ENCODE peak calls at places on chromosome 21, in eight cellular contexts. One of them, this sample, is unnamed.

GRCh38 chr21:42143111-42143510 is 72.0 kb downstream of the UMODL1 start:
- DNase-seq in GM12865: no peak
- DNase-seq in endodermal cell: no peak
- DNase-seq in HFF-Myc: no peak
- DNase-seq in bronchial epithelial cell: no peak
- DNase-seq in cardiac muscle cell: no peak
- DNase-seq in endothelial cell of umbilical vein: no peak
- DNase-seq in lung: no peak
- DNase-seq in this sample: no peak

GRCh38 chr21:46515109-46515508 is 56.4 kb downstream of the DIP2A start:
- DNase-seq in GM12865: no peak
- DNase-seq in endodermal cell: no peak
- DNase-seq in HFF-Myc: no peak
- DNase-seq in bronchial epithelial cell: peak; percentile 65
- DNase-seq in cardiac muscle cell: peak; percentile 16
- DNase-seq in endothelial cell of umbilical vein: peak; percentile 75
- DNase-seq in lung: no peak
- DNase-seq in this sample: peak; percentile 62

GRCh38 chr21:21973806-21974205 is 975.6 kb downstream of the NCAM2 start:
- DNase-seq in GM12865: no peak
- DNase-seq in endodermal cell: peak; percentile 57
- DNase-seq in HFF-Myc: no peak
- DNase-seq in bronchial epithelial cell: no peak
- DNase-seq in cardiac muscle cell: peak; percentile 3
- DNase-seq in endothelial cell of umbilical vein: no peak
- DNase-seq in lung: no peak
- DNase-seq in this sample: no peak

GRCh38 chr21:23008803-23009202 is 2010.6 kb downstream of the NCAM2 start:
- DNase-seq in GM12865: no peak
- DNase-seq in endodermal cell: no peak
- DNase-seq in HFF-Myc: no peak
- DNase-seq in bronchial epithelial cell: no peak
- DNase-seq in cardiac muscle cell: no peak
- DNase-seq in endothelial cell of umbilical vein: no peak
- DNase-seq in lung: no peak
- DNase-seq in this sample: no peak

GRCh38 chr21:37792046-37792445 is 124.2 kb downstream of the KCNJ6 start:
- DNase-seq in GM12865: no peak
- DNase-seq in endodermal cell: no peak
- DNase-seq in HFF-Myc: no peak
- DNase-seq in bronchial epithelial cell: no peak
- DNase-seq in cardiac muscle cell: no peak
- DNase-seq in endothelial cell of umbilical vein: no peak
- DNase-seq in lung: no peak
- DNase-seq in this sample: no peak

GRCh38 chr21:42983102-42983501 is 8.7 kb downstream of the PKNOX1 start:
- DNase-seq in GM12865: no peak
- DNase-seq in endodermal cell: no peak
- DNase-seq in HFF-Myc: no peak
- DNase-seq in bronchial epithelial cell: no peak
- DNase-seq in cardiac muscle cell: no peak
- DNase-seq in endothelial cell of umbilical vein: peak; percentile 30
- DNase-seq in lung: no peak
- DNase-seq in this sample: no peak

GRCh38 chr21:37266515-37267221 is 466 bp downstream of the VPS26C start:
- DNase-seq in GM12865: no peak
- DNase-seq in endodermal cell: no peak
- DNase-seq in HFF-Myc: no peak
- DNase-seq in bronchial epithelial cell: peak; percentile 18
- DNase-seq in cardiac muscle cell: peak; percentile 64
- DNase-seq in endothelial cell of umbilical vein: peak; percentile 51
- DNase-seq in lung: no peak
- DNase-seq in this sample: peak; percentile 52

GRCh38 chr21:29300547-29301138 is 1.9 kb downstream of the BACH1 start:
- DNase-seq in GM12865: peak; percentile 90
- DNase-seq in endodermal cell: no peak
- DNase-seq in HFF-Myc: no peak
- DNase-seq in bronchial epithelial cell: no peak
- DNase-seq in cardiac muscle cell: no peak
- DNase-seq in endothelial cell of umbilical vein: no peak
- DNase-seq in lung: no peak
- DNase-seq in this sample: no peak

GRCh38 chr21:42009018-42009830 is 936 bp downstream of the ZBTB21 start:
- DNase-seq in GM12865: peak; percentile 83
- DNase-seq in endodermal cell: peak; percentile 78
- DNase-seq in HFF-Myc: no peak
- DNase-seq in bronchial epithelial cell: peak; percentile 17
- DNase-seq in cardiac muscle cell: peak; percentile 62
- DNase-seq in endothelial cell of umbilical vein: peak; percentile 69
- DNase-seq in lung: no peak
- DNase-seq in this sample: no peak

GRCh38 chr21:38254970-38255369 is 1.8 kb upstream of the KCNJ15 start:
- DNase-seq in GM12865: no peak
- DNase-seq in endodermal cell: no peak
- DNase-seq in HFF-Myc: no peak
- DNase-seq in bronchial epithelial cell: peak; percentile 85
- DNase-seq in cardiac muscle cell: no peak
- DNase-seq in endothelial cell of umbilical vein: no peak
- DNase-seq in lung: no peak
- DNase-seq in this sample: no peak

GRCh38 chr21:43034098-43034497 is 41.5 kb downstream of the CBS start:
- DNase-seq in GM12865: no peak
- DNase-seq in endodermal cell: no peak
- DNase-seq in HFF-Myc: no peak
- DNase-seq in bronchial epithelial cell: no peak
- DNase-seq in cardiac muscle cell: no peak
- DNase-seq in endothelial cell of umbilical vein: peak; percentile 71
- DNase-seq in lung: no peak
- DNase-seq in this sample: no peak

GRCh38 chr21:29018540-29018939 is 609 bp downstream of the RWDD2B start:
- DNase-seq in GM12865: no peak
- DNase-seq in endodermal cell: no peak
- DNase-seq in HFF-Myc: no peak
- DNase-seq in bronchial epithelial cell: no peak
- DNase-seq in cardiac muscle cell: no peak
- DNase-seq in endothelial cell of umbilical vein: peak; percentile 15
- DNase-seq in lung: no peak
- DNase-seq in this sample: no peak

GRCh38 chr21:42079008-42079938 is 8.2 kb downstream of the UMODL1 start:
- DNase-seq in GM12865: no peak
- DNase-seq in endodermal cell: no peak
- DNase-seq in HFF-Myc: no peak
- DNase-seq in bronchial epithelial cell: peak; percentile 67
- DNase-seq in cardiac muscle cell: no peak
- DNase-seq in endothelial cell of umbilical vein: no peak
- DNase-seq in lung: no peak
- DNase-seq in this sample: no peak

GRCh38 chr21:46099476-46099875 is 1.6 kb downstream of the COL6A2 start:
- DNase-seq in GM12865: no peak
- DNase-seq in endodermal cell: peak; percentile 79
- DNase-seq in HFF-Myc: no peak
- DNase-seq in bronchial epithelial cell: no peak
- DNase-seq in cardiac muscle cell: no peak
- DNase-seq in endothelial cell of umbilical vein: no peak
- DNase-seq in lung: peak; percentile 28
- DNase-seq in this sample: no peak

GRCh38 chr21:22209304-22209700 is 1211.1 kb downstream of the NCAM2 start:
- DNase-seq in GM12865: no peak
- DNase-seq in endodermal cell: no peak
- DNase-seq in HFF-Myc: no peak
- DNase-seq in bronchial epithelial cell: no peak
- DNase-seq in cardiac muscle cell: no peak
- DNase-seq in endothelial cell of umbilical vein: no peak
- DNase-seq in lung: no peak
- DNase-seq in this sample: no peak

GRCh38 chr21:46253610-46254124 is 25.1 kb upstream of the LSS start:
- DNase-seq in GM12865: peak; percentile 85
- DNase-seq in endodermal cell: no peak
- DNase-seq in HFF-Myc: no peak
- DNase-seq in bronchial epithelial cell: no peak
- DNase-seq in cardiac muscle cell: peak; percentile 10
- DNase-seq in endothelial cell of umbilical vein: peak; percentile 7
- DNase-seq in lung: no peak
- DNase-seq in this sample: no peak

GRCh38 chr21:16496594-16496993 is 766.8 kb downstream of the USP25 start:
- DNase-seq in GM12865: no peak
- DNase-seq in endodermal cell: no peak
- DNase-seq in HFF-Myc: no peak
- DNase-seq in bronchial epithelial cell: no peak
- DNase-seq in cardiac muscle cell: no peak
- DNase-seq in endothelial cell of umbilical vein: peak; percentile 75
- DNase-seq in lung: no peak
- DNase-seq in this sample: no peak

GRCh38 chr21:16488042-16488441 is 758.3 kb downstream of the USP25 start:
- DNase-seq in GM12865: no peak
- DNase-seq in endodermal cell: no peak
- DNase-seq in HFF-Myc: no peak
- DNase-seq in bronchial epithelial cell: peak; percentile 19
- DNase-seq in cardiac muscle cell: no peak
- DNase-seq in endothelial cell of umbilical vein: no peak
- DNase-seq in lung: no peak
- DNase-seq in this sample: no peak

GRCh38 chr21:16492356-16492755 is 762.6 kb downstream of the USP25 start:
- DNase-seq in GM12865: no peak
- DNase-seq in endodermal cell: no peak
- DNase-seq in HFF-Myc: no peak
- DNase-seq in bronchial epithelial cell: no peak
- DNase-seq in cardiac muscle cell: no peak
- DNase-seq in endothelial cell of umbilical vein: no peak
- DNase-seq in lung: no peak
- DNase-seq in this sample: no peak

DNA sequence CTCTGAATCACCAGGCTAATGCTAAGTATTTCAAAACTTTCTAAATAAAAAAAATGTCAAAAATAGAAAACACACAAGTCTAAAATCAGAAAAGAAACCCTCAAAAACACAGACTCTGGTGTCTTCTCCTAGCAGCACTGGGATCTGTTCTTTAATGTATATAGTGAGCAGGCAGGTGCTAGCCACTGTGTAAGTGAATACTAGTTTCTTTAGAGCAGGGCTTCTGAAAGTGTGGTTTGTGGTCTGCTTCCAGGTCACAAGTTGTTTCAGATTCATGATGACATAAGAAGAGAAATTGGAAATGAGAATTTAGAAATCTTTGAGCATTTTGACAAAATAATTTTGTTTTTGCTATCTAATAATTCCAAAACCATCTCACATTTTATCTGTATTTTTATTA is 763.1 kb downstream of the USP25 start:
- DNase-seq in GM12865: peak; percentile 8
- DNase-seq in endodermal cell: no peak
- DNase-seq in HFF-Myc: no peak
- DNase-seq in bronchial epithelial cell: no peak
- DNase-seq in cardiac muscle cell: no peak
- DNase-seq in endothelial cell of umbilical vein: no peak
- DNase-seq in lung: no peak
- DNase-seq in this sample: no peak
- H3K4me3 ChIP-seq in GM12865: no peak overlapping the region
- H3K4me3 ChIP-seq in endodermal cell: no peak overlapping the region
- H3K4me3 ChIP-seq in HFF-Myc: no peak overlapping the region
- H3K4me3 ChIP-seq in bronchial epithelial cell: no peak overlapping the region
- H3K4me3 ChIP-seq in cardiac muscle cell: no peak overlapping the region
- H3K4me3 ChIP-seq in endothelial cell of umbilical vein: no peak overlapping the region
- H3K4me3 ChIP-seq in lung: no peak overlapping the region
- H3K4me3 ChIP-seq in this sample: no peak overlapping the region

GRCh38 chr21:39313457-39314154 is at the start of gene BRWD1:
- DNase-seq in GM12865: peak; percentile 94
- DNase-seq in endodermal cell: peak; percentile 91
- DNase-seq in HFF-Myc: no peak
- DNase-seq in bronchial epithelial cell: peak; percentile 39
- DNase-seq in cardiac muscle cell: peak; percentile 92
- DNase-seq in endothelial cell of umbilical vein: peak; percentile 76
- DNase-seq in lung: peak; percentile 77
- DNase-seq in this sample: peak; percentile 45
- TF ChIP-seq CTCF in GM12865: no peak
- TF ChIP-seq CTCF in endodermal cell: peak; percentile 61
- TF ChIP-seq CTCF in HFF-Myc: peak; percentile 9
- TF ChIP-seq CTCF in bronchial epithelial cell: peak; percentile 6
- TF ChIP-seq CTCF in cardiac muscle cell: peak; percentile 11
- TF ChIP-seq CTCF in endothelial cell of umbilical vein: peak; percentile 11
- TF ChIP-seq CTCF in lung: no peak
- TF ChIP-seq CTCF in this sample: peak; percentile 33

GRCh38 chr21:15849161-15849560 is 119.4 kb downstream of the USP25 start:
- DNase-seq in GM12865: no peak
- DNase-seq in endodermal cell: no peak
- DNase-seq in HFF-Myc: no peak
- DNase-seq in bronchial epithelial cell: no peak
- DNase-seq in cardiac muscle cell: no peak
- DNase-seq in endothelial cell of umbilical vein: no peak
- DNase-seq in lung: no peak
- DNase-seq in this sample: no peak

GRCh38 chr21:15852146-15852545 is 122.4 kb downstream of the USP25 start:
- DNase-seq in GM12865: no peak
- DNase-seq in endodermal cell: no peak
- DNase-seq in HFF-Myc: no peak
- DNase-seq in bronchial epithelial cell: no peak
- DNase-seq in cardiac muscle cell: no peak
- DNase-seq in endothelial cell of umbilical vein: peak; percentile 90
- DNase-seq in lung: no peak
- DNase-seq in this sample: no peak

GRCh38 chr21:15849925-15850324 is 120.1 kb downstream of the USP25 start:
- DNase-seq in GM12865: no peak
- DNase-seq in endodermal cell: no peak
- DNase-seq in HFF-Myc: no peak
- DNase-seq in bronchial epithelial cell: no peak
- DNase-seq in cardiac muscle cell: no peak
- DNase-seq in endothelial cell of umbilical vein: no peak
- DNase-seq in lung: no peak
- DNase-seq in this sample: no peak

GRCh38 chr21:15848632-15849031 is 118.8 kb downstream of the USP25 start:
- DNase-seq in GM12865: no peak
- DNase-seq in endodermal cell: no peak
- DNase-seq in HFF-Myc: no peak
- DNase-seq in bronchial epithelial cell: peak; percentile 89
- DNase-seq in cardiac muscle cell: no peak
- DNase-seq in endothelial cell of umbilical vein: peak; percentile 92
- DNase-seq in lung: no peak
- DNase-seq in this sample: no peak

DNA sequence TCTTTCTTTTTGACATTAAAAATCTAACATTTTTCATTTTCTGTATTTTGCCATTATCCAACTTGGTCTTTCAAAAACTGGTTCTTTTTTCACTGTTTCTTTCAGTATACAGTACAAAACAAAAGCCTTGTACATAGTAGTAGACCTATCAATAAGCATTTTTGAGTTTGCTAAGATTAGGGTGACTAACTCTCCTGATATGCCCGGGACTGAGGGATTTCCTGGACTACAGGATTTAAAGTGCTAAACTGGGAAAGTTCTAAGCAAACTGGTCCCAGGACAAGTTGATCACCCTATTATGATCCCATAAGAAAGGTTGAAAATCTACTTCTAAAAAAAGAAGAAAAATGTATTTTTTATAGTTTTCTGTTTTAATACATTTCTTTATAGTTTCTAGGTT is 120.9 kb downstream of the USP25 start:
- DNase-seq in GM12865: no peak
- DNase-seq in endodermal cell: no peak
- DNase-seq in HFF-Myc: no peak
- DNase-seq in bronchial epithelial cell: peak; percentile 75
- DNase-seq in cardiac muscle cell: no peak
- DNase-seq in endothelial cell of umbilical vein: peak; percentile 90
- DNase-seq in lung: no peak
- DNase-seq in this sample: no peak
- H3K4me3 ChIP-seq in GM12865: no peak overlapping the region
- H3K4me3 ChIP-seq in endodermal cell: no peak overlapping the region
- H3K4me3 ChIP-seq in HFF-Myc: no peak overlapping the region
- H3K4me3 ChIP-seq in bronchial epithelial cell: no peak overlapping the region
- H3K4me3 ChIP-seq in cardiac muscle cell: no peak overlapping the region
- H3K4me3 ChIP-seq in endothelial cell of umbilical vein: no peak overlapping the region
- H3K4me3 ChIP-seq in lung: no peak overlapping the region
- H3K4me3 ChIP-seq in this sample: no peak overlapping the region

GRCh38 chr21:33266050-33266783 is at the start of gene IL10RB:
- DNase-seq in GM12865: peak; percentile 89
- DNase-seq in endodermal cell: peak; percentile 88
- DNase-seq in HFF-Myc: no peak
- DNase-seq in bronchial epithelial cell: peak; percentile 43
- DNase-seq in cardiac muscle cell: peak; percentile 81
- DNase-seq in endothelial cell of umbilical vein: peak; percentile 72
- DNase-seq in lung: peak; percentile 76
- DNase-seq in this sample: no peak
- TF ChIP-seq CTCF in GM12865: no peak
- TF ChIP-seq CTCF in endodermal cell: no peak
- TF ChIP-seq CTCF in HFF-Myc: no peak
- TF ChIP-seq CTCF in bronchial epithelial cell: no peak
- TF ChIP-seq CTCF in cardiac muscle cell: no peak
- TF ChIP-seq CTCF in endothelial cell of umbilical vein: no peak
- TF ChIP-seq CTCF in lung: no peak
- TF ChIP-seq CTCF in this sample: no peak

This sample was measured in LNCaP clone FGC.